ENCODE peak calls at places on chromosomes 7 and 10, in six cellular contexts. E is spleen, D is neural crest cell, B is MCF 10A, Y is uterus, F is endothelial cell. W is an unnamed sample.

GRCh38 chr7:36119005-36119711 is 33.9 kb upstream of the EEPD1 start:
- DNase-seq in F (no peak), Y (no peak), E (no peak), B (peak; percentile 98), D (no peak), W (no peak)

GRCh38 chr7:29194206-29194593 is 375 bp upstream of the CHN2 start:
- DNase-seq in B (no peak), D (peak; percentile 26), Y (no peak), E (peak; percentile 81), F (peak; percentile 35), W (no peak)

GRCh38 chr7:130942211-130942964 is 208.4 kb upstream of the KLF14 start:
- DNase-seq in D (no peak), F (no peak), E (no peak), Y (peak; percentile 86), B (peak; percentile 70), W (no peak)

GRCh38 chr7:73893342-73894101 is 32.6 kb downstream of the TMEM270 start:
- DNase-seq in B (no peak), Y (peak; percentile 65), E (no peak), D (no peak), F (no peak), W (no peak)

GRCh38 chr7:39589323-39590111 is 23.3 kb downstream of the YAE1 start:
- DNase-seq in E (no peak), Y (no peak), B (peak; percentile 86), D (no peak), F (peak; percentile 14), W (peak; percentile 66)

GRCh38 chr10:88493676-88494483 is 89.2 kb downstream of the RNLS start:
- DNase-seq in F (no peak), D (no peak), B (no peak), E (no peak), Y (no peak), W (no peak)

GRCh38 chr7:153090757-153091156 is 331.2 kb downstream of the ACTR3B start:
- DNase-seq in B (no peak), E (no peak), F (no peak), D (no peak), Y (no peak), W (no peak)

GRCh38 chr10:92110039-92110794 is 180.7 kb downstream of the CPEB3 start:
- DNase-seq in Y (no peak), F (no peak), D (no peak), E (no peak), B (no peak), W (no peak)

GRCh38 chr7:68243128-68243527 is 1246.5 kb downstream of the TYW1 start:
- DNase-seq in E (no peak), B (no peak), F (no peak), Y (no peak), D (no peak), W (no peak)

GRCh38 chr10:133359554-133359971 is 1.7 kb upstream of the FUOM start:
- DNase-seq in F (no peak), E (no peak), B (peak; percentile 48), D (no peak), Y (no peak), W (no peak)

GRCh38 chr7:96827701-96828100 is 118.1 kb upstream of the SEM1 start:
- DNase-seq in F (peak; percentile 4), E (no peak), Y (no peak), D (no peak), B (no peak), W (no peak)
- TF ChIP-seq CTCF in F (no peak), E (no peak), Y (no peak), D (no peak), B (no peak), W (no peak)

DNA sequence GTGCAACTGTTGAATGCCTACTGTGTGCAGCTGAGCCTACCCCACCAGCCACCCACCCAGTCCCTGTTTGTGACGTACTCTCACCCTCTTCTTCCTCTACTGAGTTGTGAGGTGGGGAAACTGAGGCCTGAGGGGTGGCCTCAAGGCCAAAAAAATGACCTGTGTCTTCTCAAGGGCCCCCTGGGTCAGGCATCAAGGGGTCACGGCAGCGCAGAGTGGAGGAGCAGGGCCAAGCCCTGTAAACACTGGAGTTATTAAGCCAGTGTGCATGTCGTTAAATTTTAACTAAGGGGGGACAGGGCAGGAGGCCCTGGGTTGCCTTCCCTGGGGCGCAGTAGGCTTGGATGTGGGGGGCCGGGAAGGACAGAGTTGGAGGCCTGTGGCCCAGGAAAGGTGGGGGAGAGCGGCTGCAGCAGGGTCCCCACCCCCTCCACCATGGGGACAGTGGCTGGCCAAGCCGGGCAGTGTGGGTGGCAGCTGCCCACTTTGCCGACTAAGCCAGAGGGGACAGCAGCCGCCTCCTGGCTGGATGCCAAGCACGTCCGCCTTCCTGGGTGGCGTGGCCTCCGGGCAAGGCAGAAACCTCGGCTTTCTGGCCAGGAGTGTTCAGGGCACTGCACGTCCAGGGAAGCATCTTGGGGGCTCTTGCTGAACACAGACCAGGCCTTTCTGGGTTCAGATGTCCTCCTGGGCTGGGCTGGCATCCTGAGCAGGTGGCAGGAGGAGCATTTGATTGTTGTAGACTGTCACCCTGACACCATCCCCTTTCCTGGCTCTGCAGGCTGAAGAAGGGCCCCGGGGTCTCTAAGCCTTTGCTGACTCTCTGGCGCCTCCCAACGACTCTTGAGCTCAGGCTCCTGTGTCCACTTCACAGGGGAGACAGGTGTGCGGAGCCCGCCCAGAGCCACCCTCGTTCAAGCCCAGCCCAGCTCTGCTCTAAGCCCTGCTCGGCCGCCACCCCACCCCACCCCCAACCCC is 1.9 kb downstream of the SLC29A4 start:
- DNase-seq in F (peak; percentile 55), B (peak; percentile 45), E (no peak), D (peak; percentile 51), Y (no peak), W (no peak)
- TF ChIP-seq CTCF in F (no peak), B (no peak), E (no peak), D (peak; percentile 57), Y (no peak), W (peak; percentile 44)

GRCh38 chr10:33289776-33290175 is 44.7 kb downstream of the NRP1 start:
- DNase-seq in F (no peak), E (no peak), B (no peak), D (no peak), Y (no peak), W (no peak)

GRCh38 chr10:33288127-33288526 is 46.3 kb downstream of the NRP1 start:
- DNase-seq in F (no peak), B (no peak), E (no peak), D (no peak), Y (no peak), W (no peak)

GRCh38 chr10:33291053-33291592 is 43.3 kb downstream of the NRP1 start:
- DNase-seq in E (no peak), B (peak; percentile 85), F (no peak), D (no peak), Y (no peak), W (peak; percentile 26)

GRCh38 chr10:33293081-33293480 is 41.4 kb downstream of the NRP1 start:
- DNase-seq in F (no peak), B (no peak), D (no peak), Y (no peak), E (no peak), W (no peak)

DNA sequence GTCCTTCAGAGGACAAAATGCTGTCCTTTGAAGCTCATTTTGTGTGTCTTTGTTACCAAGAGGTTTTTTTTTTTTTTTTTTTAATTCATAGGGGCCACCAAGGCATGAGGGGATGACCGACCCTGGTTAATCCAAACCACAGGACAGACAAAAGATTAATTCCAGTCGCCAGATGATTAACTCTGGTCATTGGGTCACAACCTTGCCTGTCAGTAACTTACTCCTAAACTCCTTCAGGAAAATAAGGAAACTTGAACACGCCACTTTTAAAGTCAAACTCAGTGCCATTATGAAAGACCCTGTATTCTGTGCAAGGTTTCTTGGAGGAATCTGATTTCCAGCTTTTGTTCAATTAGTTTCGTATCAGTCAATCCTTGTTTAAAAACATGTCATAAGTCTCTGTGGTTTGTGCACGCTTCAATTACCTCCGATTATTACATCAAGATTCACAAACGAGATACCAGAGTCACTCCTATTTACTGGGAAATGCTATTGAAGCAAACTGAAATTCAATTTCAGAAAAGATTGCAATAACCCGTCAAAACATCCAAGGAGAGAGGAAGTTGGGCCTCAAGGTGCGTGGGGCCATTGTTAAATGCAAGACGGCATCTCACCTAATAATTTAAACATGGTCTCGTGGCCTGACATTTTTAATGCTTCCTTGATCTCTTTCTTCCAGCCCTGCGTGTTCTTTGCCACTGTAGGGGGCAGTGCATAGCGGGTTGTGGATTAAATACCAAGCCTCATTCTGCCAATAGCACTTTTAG is 44.0 kb downstream of the NRP1 start:
- DNase-seq in F (no peak), D (no peak), E (no peak), Y (no peak), B (no peak), W (no peak)
- TF ChIP-seq CTCF in F (no peak), D (peak; percentile 42), E (no peak), Y (peak; percentile 18), B (peak; percentile 14), W (no peak)

DNA sequence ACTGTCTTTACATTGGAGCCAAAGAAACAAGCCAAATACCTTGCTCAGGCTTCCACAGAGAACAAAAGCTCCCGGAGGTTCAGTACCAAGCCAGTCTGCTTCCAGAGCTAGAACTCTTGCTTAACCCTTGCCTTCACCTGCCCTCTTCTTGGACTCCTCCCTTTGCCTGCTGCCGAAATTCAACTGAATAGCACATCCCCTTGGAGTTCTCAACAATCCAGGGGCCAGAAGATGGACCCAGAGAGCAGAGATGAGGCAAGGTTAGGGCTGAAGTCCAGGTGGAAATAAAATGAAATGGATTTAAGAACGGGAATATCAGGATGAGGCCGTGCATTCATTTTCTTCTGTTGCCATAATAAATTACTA is 876 bp upstream of the PIK3AP1 start:
- DNase-seq in E (no peak), B (peak; percentile 30), D (no peak), Y (no peak), F (no peak), W (no peak)
- TF ChIP-seq CTCF in E (no peak), B (no peak), D (no peak), Y (no peak), F (no peak), W (no peak)

W was measured in keratinocyte.